ENCODE peak calls at places on chromosomes 7 and 10, in four cellular contexts. H is K562, E is A549, F is HepG2. N is an unnamed sample.

GRCh38 chr7:108406474-108406873 is 49.8 kb downstream of the NRCAM start:
- DNase-seq in H (no peak), E (no peak), F (no peak), N (no peak)

GRCh38 chr10:48670978-48671913 is 13.4 kb upstream of the WDFY4 start:
- DNase-seq in H (no peak), E (no peak), F (no peak), N (peak)

GRCh38 chr10:100508691-100509150 is 10.9 kb downstream of the SEC31B start:
- DNase-seq in H (peak), E (peak), F (peak), N (no peak)

GRCh38 chr7:69211739-69212138 is 386.5 kb upstream of the AUTS2 start:
- DNase-seq in H (no peak), E (peak), F (no peak), N (peak)

GRCh38 chr7:157516311-157516710 is 179.5 kb downstream of the DNAJB6 start:
- DNase-seq in H (no peak), E (no peak), F (no peak), N (no peak)

GRCh38 chr7:91976743-91977142 is 36.1 kb downstream of the AKAP9 start:
- DNase-seq in H (no peak), E (no peak), F (no peak), N (no peak)

GRCh38 chr7:50801907-50802306 is 19.2 kb upstream of the GRB10 start:
- DNase-seq in H (no peak), E (peak), F (no peak), N (no peak)

GRCh38 chr10:22481687-22482539 is 136.6 kb downstream of the SPAG6 start:
- DNase-seq in H (no peak), E (no peak), F (no peak), N (no peak)

GRCh38 chr7:91407942-91408341 is 143.7 kb downstream of the FZD1 start:
- DNase-seq in H (no peak), E (no peak), F (no peak), N (no peak)

DNA sequence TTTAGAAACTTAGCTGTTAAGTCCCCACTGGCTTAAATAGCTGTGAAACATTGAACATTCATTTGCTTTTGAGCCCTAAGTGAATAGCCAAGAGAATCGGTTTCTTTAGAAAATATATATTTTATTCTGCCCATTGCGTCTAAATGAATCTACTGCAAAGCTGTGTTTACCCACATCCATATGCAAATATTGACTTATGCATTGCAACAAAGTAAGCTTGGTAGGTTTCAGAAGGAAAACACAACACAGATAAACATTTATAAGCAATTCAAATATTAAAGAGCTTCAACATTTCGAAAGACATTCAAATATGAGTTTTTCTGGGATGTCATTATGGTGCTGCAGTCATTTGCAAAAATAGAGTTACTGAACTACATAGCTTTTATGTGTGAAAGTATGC is 257.3 kb downstream of the SH2D4B start:
- DNase-seq in H (no peak), E (no peak), F (no peak), N (no peak)
- TF ChIP-seq ESRRA in H (no peak), E (no peak), F (no peak), N (no peak)

GRCh38 chr10:131666091-131666490 is 234.7 kb upstream of the PPP2R2D start:
- DNase-seq in H (no peak), E (no peak), F (no peak), N (no peak)

GRCh38 chr10:131669838-131670237 is 231.0 kb upstream of the PPP2R2D start:
- DNase-seq in H (no peak), E (no peak), F (no peak), N (no peak)

GRCh38 chr10:131667047-131667446 is 233.8 kb upstream of the PPP2R2D start:
- DNase-seq in H (no peak), E (no peak), F (no peak), N (peak)

GRCh38 chr10:131668903-131669302 is 231.9 kb upstream of the PPP2R2D start:
- DNase-seq in H (no peak), E (no peak), F (no peak), N (no peak)

GRCh38 chr10:131667561-131667960 is 233.2 kb upstream of the PPP2R2D start:
- DNase-seq in H (no peak), E (no peak), F (no peak), N (no peak)
- TF ChIP-seq HMGXB4 in H (no peak), E (no peak), F (no peak), N (no peak)

GRCh38 chr10:4708123-4708759 is 117.8 kb upstream of the AKR1E2 start:
- DNase-seq in H (peak), E (peak), F (peak), N (peak)

DNA sequence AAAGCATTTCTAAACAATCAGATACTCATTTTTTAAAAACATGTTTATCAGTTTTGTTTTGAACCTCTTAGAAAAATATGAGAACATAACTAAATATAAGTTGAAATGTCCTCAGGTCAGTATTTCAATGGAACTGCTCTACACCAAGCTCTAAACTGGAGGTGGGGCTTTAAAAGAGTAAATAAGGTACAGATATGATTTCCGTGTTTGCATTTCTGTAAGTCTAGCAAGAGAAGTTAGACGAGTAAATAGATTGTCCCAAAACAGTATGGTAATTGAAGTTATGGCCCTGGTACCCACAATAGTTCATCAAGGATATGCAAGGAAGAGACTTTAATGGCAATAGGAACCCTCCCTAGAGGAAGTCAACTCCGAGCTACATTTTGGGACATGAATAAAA is 115.1 kb upstream of the AKR1E2 start:
- DNase-seq in H (no peak), E (no peak), F (no peak), N (no peak)
- TF ChIP-seq ESRRA in H (no peak), E (no peak), F (no peak), N (no peak)

GRCh38 chr7:29953735-29954347 is 35.8 kb downstream of the SCRN1 start:
- DNase-seq in H (no peak), E (no peak), F (no peak), N (no peak)
- TF ChIP-seq HMGXB4 in H (no peak), E (no peak), F (no peak), N (no peak)

GRCh38 chr10:70891636-70892035 is 3.3 kb upstream of the PCBD1 start:
- DNase-seq in H (no peak), E (no peak), F (no peak), N (no peak)

GRCh38 chr10:70892631-70893030 is 4.3 kb upstream of the PCBD1 start:
- DNase-seq in H (no peak), E (no peak), F (no peak), N (no peak)

GRCh38 chr10:70889291-70889690 is 926 bp upstream of the PCBD1 start:
- DNase-seq in H (no peak), E (no peak), F (no peak), N (no peak)

GRCh38 chr10:70893227-70894006 is 5.1 kb upstream of the PCBD1 start:
- DNase-seq in H (no peak), E (no peak), F (no peak), N (no peak)

DNA sequence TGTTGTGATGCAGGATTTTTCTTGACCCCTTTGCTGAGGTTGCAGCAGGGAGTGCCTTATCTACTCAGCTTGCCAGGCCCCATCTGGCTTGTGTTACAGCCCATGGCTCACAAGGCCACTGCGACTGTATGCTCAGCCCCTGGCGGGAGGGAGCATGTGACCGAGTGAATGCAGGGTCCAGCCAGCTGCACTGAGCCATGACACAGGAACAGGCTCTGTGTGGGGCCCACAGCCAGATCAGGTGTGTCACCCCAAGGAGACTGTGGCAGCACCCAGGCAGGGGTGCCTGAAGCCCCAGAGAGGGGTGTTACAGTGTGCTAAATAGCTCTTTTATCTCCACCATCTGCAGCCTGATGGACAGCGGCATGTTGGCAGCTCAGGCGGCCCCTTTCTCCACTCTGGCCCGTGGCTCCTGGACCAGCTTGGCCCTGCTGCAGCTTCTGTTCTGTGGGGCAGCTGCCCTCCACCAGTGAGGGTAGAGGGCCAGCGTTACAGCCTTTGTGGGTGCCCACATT is 2.6 kb upstream of the PCBD1 start:
- DNase-seq in H (no peak), E (no peak), F (peak), N (peak)
- TF ChIP-seq ESRRA in H (no peak), E (no peak), F (no peak), N (no peak)

GRCh38 chr10:62196528-62196927 is 72.1 kb downstream of the RTKN2 start:
- DNase-seq in H (no peak), E (no peak), F (no peak), N (no peak)

GRCh38 chr10:62195675-62195926 is 73.0 kb downstream of the RTKN2 start:
- DNase-seq in H (no peak), E (no peak), F (no peak), N (no peak)

GRCh38 chr10:62194924-62195674 is 73.5 kb downstream of the RTKN2 start:
- DNase-seq in H (no peak), E (no peak), F (no peak), N (no peak)

DNA sequence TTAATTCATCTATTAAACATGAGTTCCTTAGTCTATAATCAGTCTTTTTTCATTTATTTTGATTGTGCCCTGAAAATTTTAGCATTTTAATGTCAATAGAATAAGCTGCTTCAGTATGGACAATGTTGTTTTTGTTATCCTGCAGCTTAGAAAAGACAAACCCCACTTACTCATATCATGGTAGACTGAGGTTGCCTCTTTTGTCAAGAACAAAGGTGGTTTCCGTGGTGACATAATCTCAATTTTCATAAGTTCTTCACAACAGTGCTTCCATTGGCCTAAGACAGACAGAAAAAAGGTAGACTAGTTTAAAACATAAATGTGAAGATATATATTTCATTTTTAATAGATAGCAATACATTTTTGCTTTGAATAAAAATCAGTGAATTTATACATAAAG is 69.1 kb downstream of the RTKN2 start:
- DNase-seq in H (no peak), E (no peak), F (peak), N (no peak)
- TF ChIP-seq HMGXB4 in H (no peak), E (no peak), F (no peak), N (no peak)

DNA sequence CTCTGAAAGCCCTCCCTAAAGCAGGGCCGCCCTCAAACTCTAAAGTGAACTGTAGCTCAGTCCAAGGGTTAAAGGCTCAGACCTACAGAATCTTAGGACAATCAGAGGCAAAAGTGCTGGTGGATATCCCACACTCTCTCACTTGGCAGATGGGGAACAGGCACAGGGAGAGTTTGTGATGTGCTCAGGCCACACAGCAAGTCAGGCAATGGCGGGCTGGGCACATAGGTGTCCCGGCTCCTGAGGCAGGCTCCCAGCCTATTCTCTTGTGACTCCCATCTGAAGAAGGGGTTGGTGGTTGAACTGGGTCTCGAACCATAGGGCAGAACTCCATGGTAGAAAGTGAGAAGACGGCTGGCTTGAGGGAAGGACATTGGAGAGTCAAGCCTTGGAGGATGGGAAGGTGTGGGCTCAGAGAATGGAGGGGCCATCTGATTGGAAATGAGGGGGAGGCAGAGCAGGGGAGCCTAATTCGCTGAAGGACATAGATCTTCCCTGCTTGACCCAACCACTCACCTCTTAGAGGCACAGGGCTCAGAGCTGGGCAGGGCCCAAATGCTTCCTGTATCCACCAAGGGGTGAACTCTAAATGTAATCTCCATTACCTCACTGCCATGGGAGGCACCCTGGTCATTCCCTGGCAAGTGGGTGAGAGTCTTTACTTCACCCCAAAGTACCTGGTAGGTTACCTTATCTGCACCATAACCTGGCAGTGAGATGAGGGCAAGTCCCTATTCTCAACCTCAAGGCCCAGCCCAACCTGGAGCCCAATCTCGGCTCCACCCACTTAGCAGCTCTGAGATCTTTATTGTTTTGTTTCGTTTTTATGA is 4.9 kb upstream of the ZMIZ1 start:
- DNase-seq in H (no peak), E (no peak), F (no peak), N (no peak)
- TF ChIP-seq ESRRA in H (no peak), E (no peak), F (no peak), N (no peak)